ENCODE peak calls at places on chromosomes 5 and 9, in seven cellular contexts. T is neural crest cell, G is cardiac fibroblast, J is GM20000, X is hepatocyte, U is AG04450, S is fibroblast of mammary gland. B is an unnamed sample.

GRCh38 chr9:3361689-3362392 is 164.0 kb downstream of the RFX3 start:
- DNase-seq in T (no peak), G (no peak), J (no peak), X (no peak), U (no peak), S (no peak), B (no peak)

GRCh38 chr9:130445268-130445983 is 665 bp downstream of the ASS1 start:
- DNase-seq in T (no peak), G (peak; percentile 71), J (no peak), X (peak; percentile 78), U (no peak), S (peak; percentile 55), B (peak; percentile 93)

GRCh38 chr5:53151713-53152458 is 42.3 kb upstream of the MOCS2 start:
- DNase-seq in T (no peak), G (peak; percentile 77), J (no peak), X (peak; percentile 63), U (peak; percentile 87), S (peak; percentile 80), B (peak; percentile 47)

GRCh38 chr5:68415177-68416085 is 199.9 kb downstream of the PIK3R1 start:
- DNase-seq in T (no peak), G (no peak), J (no peak), X (no peak), U (no peak), S (no peak), B (no peak)

GRCh38 chr5:96151891-96152290 is 190.2 kb upstream of the ELL2 start:
- DNase-seq in T (no peak), G (no peak), J (no peak), X (no peak), U (no peak), S (peak; percentile 16), B (no peak)

GRCh38 chr5:120540097-120540496 is 76.0 kb downstream of the PRR16 start:
- DNase-seq in T (no peak), G (no peak), J (no peak), X (no peak), U (no peak), S (no peak), B (no peak)

GRCh38 chr5:135993248-135993893 is 35.4 kb upstream of the TGFBI start:
- DNase-seq in T (no peak), G (peak; percentile 75), J (no peak), X (no peak), U (no peak), S (peak; percentile 61), B (no peak)

GRCh38 chr9:4620881-4621555 is 41.1 kb upstream of the PLPP6 start:
- DNase-seq in T (no peak), G (peak; percentile 71), J (no peak), X (no peak), U (no peak), S (peak; percentile 16), B (no peak)

GRCh38 chr5:155471027-155471426 is 457.5 kb downstream of the KIF4B start:
- DNase-seq in T (no peak), G (no peak), J (no peak), X (no peak), U (no peak), S (no peak), B (no peak)

GRCh38 chr9:129071526-129072131 is 9.3 kb upstream of the DOLPP1 start:
- DNase-seq in T (no peak), G (no peak), J (no peak), X (no peak), U (no peak), S (no peak), B (no peak)

GRCh38 chr9:137550241-137550621 is at the start of gene PNPLA7:
- DNase-seq in T (peak; percentile 51), G (peak; percentile 57), J (peak; percentile 78), X (peak; percentile 91), U (peak; percentile 8), S (peak; percentile 61), B (peak; percentile 83)

GRCh38 chr5:143749581-143750204 is 62.3 kb upstream of the HMHB1 start:
- DNase-seq in T (no peak), G (no peak), J (no peak), X (peak; percentile 17), U (peak; percentile 4), S (no peak), B (no peak)

GRCh38 chr9:28215921-28216320 is 642.6 kb upstream of the C9orf72 start:
- DNase-seq in T (no peak), G (no peak), J (no peak), X (no peak), U (no peak), S (no peak), B (no peak)

GRCh38 chr9:82558855-82559615 is 503.9 kb downstream of the RASEF start:
- DNase-seq in T (no peak), G (no peak), J (no peak), X (peak; percentile 42), U (peak; percentile 46), S (no peak), B (no peak)

GRCh38 chr5:150120617-150121447 is 34.5 kb upstream of the CSF1R start:
- DNase-seq in T (no peak), G (no peak), J (no peak), X (no peak), U (no peak), S (no peak), B (no peak)

GRCh38 chr5:25550793-25551192 is 906.0 kb upstream of the CDH10 start:
- DNase-seq in T (no peak), G (no peak), J (no peak), X (no peak), U (no peak), S (no peak), B (no peak)

GRCh38 chr5:98796197-98796972 is 22.9 kb downstream of the RGMB start:
- DNase-seq in T (peak; percentile 56), G (peak; percentile 79), J (peak; percentile 63), X (peak; percentile 68), U (no peak), S (peak; percentile 71), B (peak; percentile 74)

GRCh38 chr9:3900673-3901318 is 375.0 kb upstream of the RFX3 start:
- DNase-seq in T (no peak), G (no peak), J (no peak), X (no peak), U (no peak), S (no peak), B (no peak)

GRCh38 chr5:181189962-181190710 is 14.9 kb downstream of the TRIM7 start:
- DNase-seq in T (peak; percentile 9), G (no peak), J (peak; percentile 36), X (peak; percentile 35), U (no peak), S (no peak), B (peak; percentile 39)

GRCh38 chr5:29800752-29801151 is 1392.7 kb upstream of the CDH6 start:
- DNase-seq in T (no peak), G (no peak), J (no peak), X (no peak), U (no peak), S (no peak), B (no peak)

GRCh38 chr5:151237685-151238084 is 13.8 kb upstream of the CCDC69 start:
- DNase-seq in T (no peak), G (no peak), J (no peak), X (no peak), U (no peak), S (no peak), B (no peak)

GRCh38 chr5:168686837-168687236 is 107.7 kb upstream of the PANK3 start:
- DNase-seq in T (no peak), G (no peak), J (no peak), X (no peak), U (no peak), S (no peak), B (no peak)

GRCh38 chr5:101068298-101068697 is 165.2 kb upstream of the ST8SIA4 start:
- DNase-seq in T (no peak), G (no peak), J (no peak), X (no peak), U (no peak), S (no peak), B (no peak)

GRCh38 chr5:101062902-101063301 is 159.8 kb upstream of the ST8SIA4 start:
- DNase-seq in T (no peak), G (no peak), J (no peak), X (no peak), U (no peak), S (no peak), B (no peak)

GRCh38 chr5:101067415-101067814 is 164.3 kb upstream of the ST8SIA4 start:
- DNase-seq in T (no peak), G (no peak), J (no peak), X (no peak), U (no peak), S (peak; percentile 6), B (no peak)
- TF ChIP-seq CTCF in T (no peak), G (no peak), J (no peak), X (no peak), U (no peak), S (no peak), B (no peak)

DNA sequence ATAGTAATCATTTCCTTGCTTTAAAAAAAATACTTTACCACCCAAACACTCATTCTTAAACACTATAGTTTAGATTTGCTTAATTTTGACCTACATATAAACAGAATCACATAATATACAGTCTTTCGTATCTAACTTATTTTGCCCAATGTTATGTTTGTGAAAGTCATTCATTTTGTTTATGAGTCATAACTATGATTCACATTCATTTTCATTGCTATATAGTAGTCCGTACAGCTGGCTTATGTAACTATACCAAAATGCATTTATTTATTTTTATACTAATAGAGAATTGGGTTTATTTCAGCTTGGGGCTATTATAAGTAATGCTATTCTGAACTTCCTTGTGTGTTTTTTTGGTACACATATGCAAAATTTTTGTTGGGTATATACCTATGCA is 33.9 kb upstream of the FOXI1 start:
- DNase-seq in T (no peak), G (peak; percentile 7), J (no peak), X (no peak), U (no peak), S (no peak), B (no peak)
- TF ChIP-seq CTCF in T (no peak), G (no peak), J (no peak), X (no peak), U (no peak), S (no peak), B (no peak)

DNA sequence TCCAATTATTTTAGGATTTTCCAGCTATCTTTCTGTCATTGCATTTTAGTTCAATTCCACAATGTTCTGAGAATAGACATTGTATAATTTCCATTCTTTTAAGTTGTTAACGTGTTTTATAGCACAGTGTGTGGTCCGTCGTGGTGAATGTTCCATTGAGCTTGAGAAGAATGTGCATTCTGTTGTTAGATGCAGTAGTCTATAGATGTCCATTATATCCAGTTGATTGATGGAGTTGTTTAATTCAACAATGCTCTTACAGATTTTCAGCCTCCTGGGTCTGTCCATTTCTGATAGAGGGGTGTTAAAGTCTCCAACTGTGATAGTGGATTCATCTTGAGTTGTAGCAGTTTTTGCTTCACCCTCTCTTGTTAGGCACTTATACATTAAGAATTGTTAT is 1587.7 kb upstream of the NUDT12 start:
- DNase-seq in T (no peak), G (no peak), J (no peak), X (no peak), U (no peak), S (no peak), B (no peak)
- TF ChIP-seq CTCF in T (no peak), G (no peak), J (no peak), X (no peak), U (no peak), S (no peak), B (no peak)

DNA sequence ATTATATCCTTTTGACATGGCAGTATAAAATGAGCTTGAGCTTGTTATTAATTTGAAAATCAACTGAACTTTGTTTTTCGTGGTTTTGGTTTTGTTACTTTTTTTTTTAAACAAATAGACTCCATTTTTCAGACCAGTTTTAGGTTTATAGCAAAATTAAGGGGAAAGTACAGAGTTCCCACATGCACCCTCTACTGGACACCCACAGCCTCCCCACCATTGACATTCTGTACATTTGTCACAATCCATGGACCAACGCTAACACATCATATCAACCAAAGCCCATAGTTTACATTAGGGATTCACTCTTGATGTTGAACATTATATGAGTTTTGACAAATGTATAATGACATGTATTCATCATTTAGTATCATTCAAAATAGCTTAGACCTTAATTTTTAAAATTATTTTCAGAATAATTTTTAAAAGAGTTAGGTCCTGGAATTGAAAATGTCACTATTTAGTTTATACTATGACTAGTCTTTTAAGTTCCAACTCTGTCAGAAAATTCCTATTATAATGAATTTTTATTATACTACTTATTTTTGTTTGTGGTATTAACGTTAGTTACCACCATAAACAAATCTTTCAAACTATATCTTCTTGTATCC is 35.3 kb upstream of the JMY start:
- DNase-seq in T (no peak), G (peak; percentile 36), J (peak; percentile 39), X (peak; percentile 11), U (no peak), S (peak; percentile 15), B (peak; percentile 29)
- TF ChIP-seq CTCF in T (peak; percentile 49), G (peak; percentile 61), J (peak; percentile 43), X (peak; percentile 39), U (peak; percentile 64), S (peak; percentile 53), B (no peak)